ENCODE peak calls at places on chromosome 13, in eight cellular contexts. Z is adrenal gland, U is fibroblast of lung, D is progenitor cell of endocrine pancreas, Y is heart right ventricle, G is colonic mucosa, L is H9, P is tibial nerve. C is an unnamed sample.
A peak's percentile ranks its signal among the peaks of the same experiment; 100 is the strongest.

GRCh38 chr13:32211788-32212187 is 103.4 kb downstream of the ZAR1L start:
- DNase-seq in U (peak; percentile 94), D (no peak), G (no peak), Y (no peak), Z (no peak), P (no peak), L (no peak), C (no peak)

GRCh38 chr13:40552895-40553294 is 113.5 kb downstream of the FOXO1 start:
- DNase-seq in D (no peak), U (no peak), L (no peak), G (no peak), Y (no peak), P (no peak), Z (no peak), C (no peak)

GRCh38 chr13:65595881-65596280 is 1634.3 kb downstream of the PCDH9 start:
- DNase-seq in U (no peak), Y (no peak), L (no peak), D (no peak), P (no peak), G (no peak), Z (no peak), C (no peak)

GRCh38 chr13:24063281-24063851 is 97.2 kb upstream of the SPATA13 start:
- DNase-seq in Z (no peak), U (no peak), G (no peak), D (no peak), L (no peak), P (no peak), Y (peak; percentile 77), C (no peak)

GRCh38 chr13:89567025-89567424 is 1780.5 kb upstream of the MIR17HG start:
- DNase-seq in G (no peak), P (no peak), Z (no peak), D (no peak), Y (no peak), U (no peak), L (no peak), C (no peak)

GRCh38 chr13:36959438-36960116 is 39.5 kb upstream of the SMAD9 start:
- DNase-seq in L (no peak), G (no peak), Z (no peak), U (no peak), P (no peak), D (no peak), Y (no peak), C (no peak)

GRCh38 chr13:72643339-72643989 is 84.0 kb downstream of the MZT1 start:
- DNase-seq in D (no peak), Z (peak; percentile 69), G (peak; percentile 75), L (no peak), U (peak; percentile 64), P (peak; percentile 68), Y (peak; percentile 28), C (no peak)

GRCh38 chr13:110696776-110697175 is 9.1 kb downstream of the CARS2 start:
- DNase-seq in G (no peak), P (no peak), Y (no peak), D (no peak), L (no peak), U (no peak), Z (no peak), C (no peak)

DNA sequence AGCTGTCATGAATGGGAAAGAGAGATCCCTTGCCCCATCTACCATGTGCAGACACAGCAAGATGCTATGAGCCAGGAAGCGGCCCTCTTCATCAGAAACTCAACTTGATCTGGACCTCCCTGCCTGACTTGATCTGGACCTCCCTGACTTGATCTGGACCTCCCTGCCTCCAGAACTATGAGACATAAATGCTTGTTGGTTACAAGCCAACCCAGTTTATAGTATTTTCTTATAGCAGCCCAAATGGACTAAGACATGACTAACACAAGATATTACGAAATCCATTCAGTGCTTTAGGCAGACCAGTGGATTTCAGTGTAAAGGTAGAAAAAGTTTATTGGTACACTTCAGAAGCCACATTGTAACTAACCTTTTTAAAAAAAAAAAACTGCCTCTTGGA is 15.6 kb downstream of the PCID2 start:
- DNase-seq in L (no peak), P (no peak), G (no peak), U (peak; percentile 85), Y (no peak), Z (no peak), D (no peak), C (no peak)
- TF ChIP-seq CTCF in L (no peak), P (no peak), G (no peak), U (no peak), Y (no peak), Z (no peak), D (no peak), C (no peak)

GRCh38 chr13:41608779-41609178 is 151.4 kb downstream of the RGCC start:
- DNase-seq in D (no peak), U (peak; percentile 28), G (no peak), L (no peak), Z (no peak), P (no peak), Y (no peak), C (no peak)

GRCh38 chr13:41608111-41608510 is 150.8 kb downstream of the RGCC start:
- DNase-seq in U (no peak), Z (no peak), G (no peak), L (no peak), D (no peak), Y (no peak), P (no peak), C (no peak)

GRCh38 chr13:41603917-41604316 is 146.6 kb downstream of the RGCC start:
- DNase-seq in L (no peak), G (no peak), U (peak; percentile 66), Y (no peak), D (no peak), P (no peak), Z (peak; percentile 45), C (no peak)

GRCh38 chr13:41606646-41607045 is 149.3 kb downstream of the RGCC start:
- DNase-seq in G (no peak), Z (no peak), U (no peak), Y (no peak), P (no peak), D (no peak), L (no peak), C (no peak)

GRCh38 chr13:41605319-41606285 is 148.3 kb downstream of the RGCC start:
- DNase-seq in P (no peak), D (no peak), L (no peak), U (no peak), G (no peak), Y (no peak), Z (no peak), C (no peak)
- TF ChIP-seq CTCF in P (no peak), D (no peak), L (peak; percentile 39), U (peak; percentile 10), G (no peak), Y (no peak), Z (no peak), C (no peak)

DNA sequence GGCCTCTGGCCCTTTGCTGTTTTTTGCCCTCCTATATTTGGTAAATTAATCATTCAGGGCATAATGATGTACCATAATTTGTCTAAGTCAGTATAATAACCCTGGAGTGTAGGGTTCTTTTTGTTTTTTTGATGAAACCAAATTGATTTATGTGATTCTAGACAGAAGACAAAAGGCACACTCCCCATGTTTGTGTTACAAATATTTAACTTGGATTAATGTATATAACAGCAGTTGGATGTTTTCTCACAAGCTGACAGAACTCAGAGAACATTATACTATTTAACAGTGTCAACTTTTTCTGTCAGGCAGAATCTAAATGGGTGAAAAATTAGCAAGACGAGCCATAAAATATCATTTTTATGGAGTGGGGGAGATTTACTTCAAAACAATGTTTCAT is 15.2 kb downstream of the CBY2 start:
- DNase-seq in D (no peak), P (no peak), Y (no peak), Z (no peak), G (no peak), L (no peak), U (no peak), C (no peak)
- TF ChIP-seq CTCF in D (no peak), P (no peak), Y (no peak), Z (no peak), G (no peak), L (no peak), U (no peak), C (no peak)

DNA sequence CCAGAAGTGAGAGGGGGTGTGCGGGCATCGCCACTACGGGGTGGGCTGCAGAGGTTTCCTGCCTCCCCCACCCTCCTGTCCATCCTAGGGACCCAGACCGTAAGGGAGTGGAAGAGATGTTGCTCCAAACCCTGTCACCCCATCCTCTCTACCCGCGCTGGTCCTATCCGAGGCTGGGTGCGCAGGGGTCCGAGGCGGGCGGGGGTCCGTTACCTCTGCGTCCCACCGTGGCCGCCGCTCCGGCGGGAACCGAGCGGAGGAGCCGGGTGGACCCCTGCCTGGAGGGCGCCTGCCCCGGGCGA is 174 bp upstream of the DGKH start:
- DNase-seq in Y (no peak), L (no peak), U (no peak), Z (no peak), G (no peak), D (no peak), P (no peak), C (no peak)
- TF ChIP-seq CTCF in Y (no peak), L (no peak), U (no peak), Z (no peak), G (no peak), D (no peak), P (no peak), C (no peak)